ENCODE peak calls at places on chromosomes 12 and 14, in ten cellular contexts. One of them, this sample, is unnamed.

GRCh38 chr14:65780566-65780965 is 368.0 kb downstream of the FUT8 start:
- DNase-seq in foreskin fibroblast: no peak
- DNase-seq in Caco-2: no peak
- DNase-seq in stomach: no peak
- DNase-seq in fibroblast of mammary gland: no peak
- DNase-seq in cardiac muscle cell: no peak
- DNase-seq in suprapubic skin: no peak
- DNase-seq in astrocyte of the cerebellum: no peak
- DNase-seq in tibial nerve: no peak
- DNase-seq in AG04450: no peak
- DNase-seq in this sample: no peak

GRCh38 chr12:21456291-21456780 is 18.9 kb downstream of the PYROXD1 start:
- DNase-seq in suprapubic skin: no peak
- DNase-seq in AG04450: no peak
- DNase-seq in astrocyte of the cerebellum: no peak
- DNase-seq in Caco-2: no peak
- DNase-seq in stomach: no peak
- DNase-seq in cardiac muscle cell: no peak
- DNase-seq in foreskin fibroblast: peak
- DNase-seq in fibroblast of mammary gland: no peak
- DNase-seq in tibial nerve: no peak
- DNase-seq in this sample: no peak

GRCh38 chr12:15532364-15532977 is 210.2 kb downstream of the PTPRO start:
- DNase-seq in cardiac muscle cell: peak
- DNase-seq in foreskin fibroblast: peak
- DNase-seq in tibial nerve: peak
- DNase-seq in fibroblast of mammary gland: peak
- DNase-seq in astrocyte of the cerebellum: peak
- DNase-seq in AG04450: peak
- DNase-seq in suprapubic skin: no peak
- DNase-seq in Caco-2: peak
- DNase-seq in stomach: no peak
- DNase-seq in this sample: peak

GRCh38 chr12:30753233-30753632 is 1.5 kb downstream of the CAPRIN2 start:
- DNase-seq in tibial nerve: no peak
- DNase-seq in foreskin fibroblast: peak
- DNase-seq in suprapubic skin: no peak
- DNase-seq in Caco-2: peak
- DNase-seq in cardiac muscle cell: peak
- DNase-seq in fibroblast of mammary gland: peak
- DNase-seq in AG04450: no peak
- DNase-seq in astrocyte of the cerebellum: peak
- DNase-seq in stomach: no peak
- DNase-seq in this sample: no peak

GRCh38 chr12:115697341-115697740 is 580.2 kb downstream of the MED13L start:
- DNase-seq in fibroblast of mammary gland: no peak
- DNase-seq in AG04450: no peak
- DNase-seq in suprapubic skin: no peak
- DNase-seq in tibial nerve: no peak
- DNase-seq in stomach: no peak
- DNase-seq in cardiac muscle cell: no peak
- DNase-seq in Caco-2: no peak
- DNase-seq in astrocyte of the cerebellum: no peak
- DNase-seq in foreskin fibroblast: peak
- DNase-seq in this sample: no peak

GRCh38 chr12:47734725-47735480 is 9.6 kb upstream of the ENDOU start:
- DNase-seq in cardiac muscle cell: no peak
- DNase-seq in stomach: no peak
- DNase-seq in suprapubic skin: no peak
- DNase-seq in tibial nerve: no peak
- DNase-seq in Caco-2: no peak
- DNase-seq in AG04450: no peak
- DNase-seq in fibroblast of mammary gland: no peak
- DNase-seq in foreskin fibroblast: peak
- DNase-seq in astrocyte of the cerebellum: no peak
- DNase-seq in this sample: no peak

GRCh38 chr12:26077915-26078314 is 46.9 kb downstream of the BHLHE41 start:
- DNase-seq in foreskin fibroblast: peak
- DNase-seq in fibroblast of mammary gland: peak
- DNase-seq in cardiac muscle cell: no peak
- DNase-seq in AG04450: no peak
- DNase-seq in astrocyte of the cerebellum: no peak
- DNase-seq in stomach: no peak
- DNase-seq in tibial nerve: no peak
- DNase-seq in suprapubic skin: no peak
- DNase-seq in Caco-2: no peak
- DNase-seq in this sample: no peak

GRCh38 chr12:64733857-64734256 is 25.3 kb downstream of the GNS start:
- DNase-seq in foreskin fibroblast: peak
- DNase-seq in stomach: no peak
- DNase-seq in AG04450: no peak
- DNase-seq in tibial nerve: no peak
- DNase-seq in astrocyte of the cerebellum: no peak
- DNase-seq in suprapubic skin: no peak
- DNase-seq in cardiac muscle cell: no peak
- DNase-seq in fibroblast of mammary gland: peak
- DNase-seq in Caco-2: no peak
- DNase-seq in this sample: peak

GRCh38 chr14:70645892-70646291 is 4.2 kb downstream of the TTC9 start:
- DNase-seq in fibroblast of mammary gland: no peak
- DNase-seq in AG04450: no peak
- DNase-seq in tibial nerve: no peak
- DNase-seq in stomach: no peak
- DNase-seq in Caco-2: no peak
- DNase-seq in foreskin fibroblast: no peak
- DNase-seq in suprapubic skin: no peak
- DNase-seq in cardiac muscle cell: no peak
- DNase-seq in astrocyte of the cerebellum: no peak
- DNase-seq in this sample: no peak

GRCh38 chr12:108734200-108734906 is 3.0 kb upstream of the CORO1C start:
- DNase-seq in stomach: peak
- DNase-seq in fibroblast of mammary gland: peak
- DNase-seq in tibial nerve: no peak
- DNase-seq in suprapubic skin: peak
- DNase-seq in Caco-2: peak
- DNase-seq in astrocyte of the cerebellum: peak
- DNase-seq in cardiac muscle cell: peak
- DNase-seq in AG04450: peak
- DNase-seq in foreskin fibroblast: peak
- DNase-seq in this sample: peak

GRCh38 chr12:46675736-46676135 is 150.1 kb downstream of the SLC38A4 start:
- DNase-seq in AG04450: no peak
- DNase-seq in cardiac muscle cell: peak
- DNase-seq in suprapubic skin: no peak
- DNase-seq in tibial nerve: no peak
- DNase-seq in fibroblast of mammary gland: peak
- DNase-seq in stomach: no peak
- DNase-seq in astrocyte of the cerebellum: peak
- DNase-seq in foreskin fibroblast: peak
- DNase-seq in Caco-2: no peak
- DNase-seq in this sample: no peak

GRCh38 chr14:44901696-44902095 is 60.1 kb downstream of the KLHL28 start:
- DNase-seq in cardiac muscle cell: no peak
- DNase-seq in foreskin fibroblast: no peak
- DNase-seq in tibial nerve: no peak
- DNase-seq in AG04450: no peak
- DNase-seq in fibroblast of mammary gland: no peak
- DNase-seq in suprapubic skin: no peak
- DNase-seq in Caco-2: no peak
- DNase-seq in astrocyte of the cerebellum: no peak
- DNase-seq in stomach: no peak
- DNase-seq in this sample: no peak

GRCh38 chr12:650983-651382 is 12.3 kb downstream of the NINJ2 start:
- DNase-seq in stomach: no peak
- DNase-seq in astrocyte of the cerebellum: no peak
- DNase-seq in cardiac muscle cell: peak
- DNase-seq in foreskin fibroblast: no peak
- DNase-seq in suprapubic skin: no peak
- DNase-seq in Caco-2: no peak
- DNase-seq in AG04450: no peak
- DNase-seq in fibroblast of mammary gland: no peak
- DNase-seq in tibial nerve: no peak
- DNase-seq in this sample: no peak
- TF ChIP-seq CTCF in stomach: no peak
- TF ChIP-seq CTCF in astrocyte of the cerebellum: no peak
- TF ChIP-seq CTCF in cardiac muscle cell: peak
- TF ChIP-seq CTCF in foreskin fibroblast: no peak
- TF ChIP-seq CTCF in suprapubic skin: no peak
- TF ChIP-seq CTCF in Caco-2: no peak
- TF ChIP-seq CTCF in AG04450: no peak
- TF ChIP-seq CTCF in fibroblast of mammary gland: no peak
- TF ChIP-seq CTCF in tibial nerve: no peak
- TF ChIP-seq CTCF in this sample: peak

GRCh38 chr14:40685764-40686163 is 920.9 kb upstream of the LRFN5 start:
- DNase-seq in astrocyte of the cerebellum: no peak
- DNase-seq in suprapubic skin: no peak
- DNase-seq in cardiac muscle cell: no peak
- DNase-seq in tibial nerve: no peak
- DNase-seq in AG04450: no peak
- DNase-seq in fibroblast of mammary gland: no peak
- DNase-seq in Caco-2: no peak
- DNase-seq in stomach: no peak
- DNase-seq in foreskin fibroblast: no peak
- DNase-seq in this sample: no peak
- H3K4me3 ChIP-seq in astrocyte of the cerebellum: no peak
- H3K4me3 ChIP-seq in suprapubic skin: no peak
- H3K4me3 ChIP-seq in cardiac muscle cell: no peak
- H3K4me3 ChIP-seq in tibial nerve: no peak
- H3K4me3 ChIP-seq in AG04450: no peak
- H3K4me3 ChIP-seq in fibroblast of mammary gland: no peak
- H3K4me3 ChIP-seq in Caco-2: no peak
- H3K4me3 ChIP-seq in stomach: no peak
- H3K4me3 ChIP-seq in foreskin fibroblast: no peak
- H3K4me3 ChIP-seq in this sample: no peak

GRCh38 chr12:79344855-79345840 is 345.6 kb downstream of the PAWR start:
- DNase-seq in AG04450: no peak
- DNase-seq in Caco-2: peak
- DNase-seq in fibroblast of mammary gland: peak
- DNase-seq in tibial nerve: peak
- DNase-seq in cardiac muscle cell: peak
- DNase-seq in astrocyte of the cerebellum: peak
- DNase-seq in suprapubic skin: no peak
- DNase-seq in stomach: no peak
- DNase-seq in foreskin fibroblast: peak
- DNase-seq in this sample: no peak
- TF ChIP-seq CTCF in AG04450: peak
- TF ChIP-seq CTCF in Caco-2: peak
- TF ChIP-seq CTCF in fibroblast of mammary gland: peak
- TF ChIP-seq CTCF in tibial nerve: peak
- TF ChIP-seq CTCF in cardiac muscle cell: peak
- TF ChIP-seq CTCF in astrocyte of the cerebellum: peak
- TF ChIP-seq CTCF in suprapubic skin: no peak
- TF ChIP-seq CTCF in stomach: no peak
- TF ChIP-seq CTCF in foreskin fibroblast: peak
- TF ChIP-seq CTCF in this sample: peak

GRCh38 chr14:71692496-71692895 is 239.7 kb upstream of the RGS6 start:
- DNase-seq in fibroblast of mammary gland: peak
- DNase-seq in foreskin fibroblast: peak
- DNase-seq in cardiac muscle cell: peak
- DNase-seq in Caco-2: no peak
- DNase-seq in stomach: no peak
- DNase-seq in suprapubic skin: no peak
- DNase-seq in AG04450: no peak
- DNase-seq in astrocyte of the cerebellum: no peak
- DNase-seq in tibial nerve: no peak
- DNase-seq in this sample: no peak

GRCh38 chr14:71695603-71696350 is 236.5 kb upstream of the RGS6 start:
- DNase-seq in AG04450: no peak
- DNase-seq in cardiac muscle cell: no peak
- DNase-seq in astrocyte of the cerebellum: no peak
- DNase-seq in Caco-2: no peak
- DNase-seq in tibial nerve: no peak
- DNase-seq in fibroblast of mammary gland: no peak
- DNase-seq in foreskin fibroblast: no peak
- DNase-seq in stomach: no peak
- DNase-seq in suprapubic skin: no peak
- DNase-seq in this sample: no peak

GRCh38 chr14:71694888-71695505 is 237.2 kb upstream of the RGS6 start:
- DNase-seq in Caco-2: no peak
- DNase-seq in fibroblast of mammary gland: no peak
- DNase-seq in foreskin fibroblast: no peak
- DNase-seq in AG04450: no peak
- DNase-seq in cardiac muscle cell: no peak
- DNase-seq in tibial nerve: no peak
- DNase-seq in suprapubic skin: no peak
- DNase-seq in astrocyte of the cerebellum: no peak
- DNase-seq in stomach: no peak
- DNase-seq in this sample: no peak

GRCh38 chr14:71690478-71690877 is 241.8 kb upstream of the RGS6 start:
- DNase-seq in foreskin fibroblast: no peak
- DNase-seq in stomach: no peak
- DNase-seq in Caco-2: no peak
- DNase-seq in AG04450: no peak
- DNase-seq in cardiac muscle cell: no peak
- DNase-seq in tibial nerve: no peak
- DNase-seq in fibroblast of mammary gland: no peak
- DNase-seq in suprapubic skin: no peak
- DNase-seq in astrocyte of the cerebellum: no peak
- DNase-seq in this sample: no peak

DNA sequence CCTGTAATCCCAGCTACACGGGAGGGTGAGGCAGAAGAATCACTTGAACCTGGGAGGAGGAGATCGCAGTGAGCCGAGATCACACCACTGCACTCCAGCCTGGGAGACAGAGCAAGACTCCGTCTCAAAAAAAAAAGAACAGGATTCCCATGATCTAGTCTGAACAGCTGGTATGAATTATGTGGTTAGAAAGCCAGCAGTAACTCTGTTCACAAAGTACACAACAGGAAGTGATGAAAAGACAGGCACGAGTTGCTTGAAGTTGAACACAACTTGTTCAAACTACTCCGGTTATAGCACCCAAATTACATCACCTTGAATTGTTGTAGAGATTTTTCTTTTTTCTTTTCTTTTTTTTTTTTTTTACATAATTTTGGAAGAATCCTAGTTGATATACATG is 238.9 kb upstream of the RGS6 start:
- DNase-seq in fibroblast of mammary gland: peak
- DNase-seq in foreskin fibroblast: peak
- DNase-seq in stomach: no peak
- DNase-seq in tibial nerve: no peak
- DNase-seq in Caco-2: no peak
- DNase-seq in suprapubic skin: no peak
- DNase-seq in cardiac muscle cell: peak
- DNase-seq in astrocyte of the cerebellum: peak
- DNase-seq in AG04450: peak
- DNase-seq in this sample: no peak
- H3K4me3 ChIP-seq in fibroblast of mammary gland: no peak
- H3K4me3 ChIP-seq in foreskin fibroblast: no peak
- H3K4me3 ChIP-seq in stomach: no peak
- H3K4me3 ChIP-seq in tibial nerve: no peak
- H3K4me3 ChIP-seq in Caco-2: no peak
- H3K4me3 ChIP-seq in suprapubic skin: no peak
- H3K4me3 ChIP-seq in cardiac muscle cell: no peak
- H3K4me3 ChIP-seq in astrocyte of the cerebellum: no peak
- H3K4me3 ChIP-seq in AG04450: no peak
- H3K4me3 ChIP-seq in this sample: no peak

GRCh38 chr12:90987520-90987919 is 17.3 kb downstream of the EPYC start:
- DNase-seq in cardiac muscle cell: no peak
- DNase-seq in fibroblast of mammary gland: no peak
- DNase-seq in suprapubic skin: no peak
- DNase-seq in AG04450: no peak
- DNase-seq in foreskin fibroblast: no peak
- DNase-seq in tibial nerve: no peak
- DNase-seq in astrocyte of the cerebellum: no peak
- DNase-seq in Caco-2: no peak
- DNase-seq in stomach: no peak
- DNase-seq in this sample: no peak
- TF ChIP-seq CTCF in cardiac muscle cell: no peak
- TF ChIP-seq CTCF in fibroblast of mammary gland: peak
- TF ChIP-seq CTCF in suprapubic skin: no peak
- TF ChIP-seq CTCF in AG04450: no peak
- TF ChIP-seq CTCF in foreskin fibroblast: no peak
- TF ChIP-seq CTCF in tibial nerve: no peak
- TF ChIP-seq CTCF in astrocyte of the cerebellum: no peak
- TF ChIP-seq CTCF in Caco-2: peak
- TF ChIP-seq CTCF in stomach: no peak
- TF ChIP-seq CTCF in this sample: peak